ENCODE peak calls at places on chromosomes 2 and 18, in eight cellular contexts. R, U, B, G, O, K, P and I are unnamed samples.

GRCh38 chr2:126657146-126657635 is 1.2 kb downstream of the GYPC start:
- DNase-seq in B (peak), G (peak), R (peak), O (peak), P (no peak), K (peak), U (peak), I (peak)

GRCh38 chr18:47522359-47522758 is 270.9 kb upstream of the SKOR2 start:
- DNase-seq in O (no peak), K (no peak), P (no peak), B (no peak), R (no peak), U (no peak), G (no peak), I (no peak)

GRCh38 chr2:168992026-168992425 is 39.1 kb downstream of the ABCB11 start:
- DNase-seq in G (no peak), B (no peak), K (no peak), R (no peak), U (no peak), P (no peak), O (no peak), I (no peak)

GRCh38 chr18:76621184-76621583 is 126.1 kb upstream of the ZNF516 start:
- DNase-seq in G (no peak), B (no peak), R (peak), K (no peak), O (no peak), U (no peak), P (no peak), I (no peak)

GRCh38 chr2:221478106-221478863 is 93.8 kb downstream of the EPHA4 start:
- DNase-seq in G (no peak), U (no peak), K (no peak), B (no peak), R (no peak), P (no peak), O (no peak), I (no peak)

GRCh38 chr2:15081356-15081755 is 448.8 kb downstream of the LRATD1 start:
- DNase-seq in U (no peak), R (no peak), G (no peak), K (no peak), P (no peak), O (no peak), B (no peak), I (no peak)

GRCh38 chr2:26533661-26534060 is 55.7 kb upstream of the OTOF start:
- DNase-seq in B (no peak), G (no peak), K (no peak), P (no peak), O (no peak), U (no peak), R (no peak), I (no peak)

GRCh38 chr2:198321522-198322088 is 517.2 kb downstream of the PLCL1 start:
- DNase-seq in G (no peak), B (no peak), K (no peak), P (no peak), U (no peak), R (no peak), O (no peak), I (no peak)

GRCh38 chr2:234702731-234703225 is 205.9 kb upstream of the ARL4C start:
- DNase-seq in U (no peak), B (no peak), P (no peak), K (no peak), R (no peak), G (no peak), O (no peak), I (no peak)

GRCh38 chr2:83744830-83745229 is 714.2 kb downstream of the SUCLG1 start:
- DNase-seq in O (no peak), K (no peak), R (no peak), U (no peak), B (no peak), G (no peak), P (no peak), I (no peak)

GRCh38 chr2:107669335-107669734 is 157.4 kb upstream of the RGPD4 start:
- DNase-seq in G (no peak), K (no peak), O (no peak), B (no peak), U (no peak), P (no peak), R (no peak), I (no peak)

GRCh38 chr2:130756041-130756720 is 841 bp downstream of the AMER3 start:
- DNase-seq in U (no peak), R (peak), O (no peak), K (peak), P (no peak), B (no peak), G (peak), I (peak)

GRCh38 chr2:208335-208734 is 55.5 kb downstream of the SH3YL1 start:
- DNase-seq in U (no peak), B (no peak), O (no peak), K (no peak), G (no peak), R (no peak), P (no peak), I (no peak)

GRCh38 chr2:196234672-196235071 is 63.3 kb upstream of the STK17B start:
- DNase-seq in P (no peak), O (no peak), B (peak), K (no peak), G (no peak), U (peak), R (no peak), I (no peak)

GRCh38 chr2:164756773-164757172 is 84.8 kb downstream of the COBLL1 start:
- DNase-seq in R (no peak), K (no peak), O (no peak), B (no peak), G (no peak), U (no peak), P (no peak), I (no peak)

GRCh38 chr2:43484323-43484930 is 111.4 kb downstream of the THADA start:
- DNase-seq in U (peak), G (peak), O (no peak), P (no peak), B (no peak), K (no peak), R (peak), I (no peak)

GRCh38 chr2:15040429-15041084 is 408.0 kb downstream of the LRATD1 start:
- DNase-seq in K (no peak), U (no peak), R (no peak), O (no peak), B (no peak), G (no peak), P (no peak), I (no peak)

GRCh38 chr2:201152999-201153398 is 29.9 kb upstream of the CASP10 start:
- DNase-seq in G (no peak), O (no peak), R (no peak), P (no peak), U (no peak), B (no peak), K (no peak), I (no peak)

GRCh38 chr2:10839813-10840212 is 27.2 kb upstream of the PDIA6 start:
- DNase-seq in P (no peak), G (no peak), U (peak), O (no peak), R (peak), B (no peak), K (peak), I (no peak)

GRCh38 chr18:58640428-58640805 is 11.5 kb upstream of the ALPK2 start:
- DNase-seq in B (no peak), P (no peak), R (no peak), K (no peak), G (no peak), O (no peak), U (no peak), I (no peak)

GRCh38 chr2:237631801-237632585 is 4.6 kb downstream of the LRRFIP1 start:
- DNase-seq in K (no peak), O (no peak), B (no peak), R (no peak), G (no peak), U (no peak), P (no peak), I (no peak)

GRCh38 chr2:115160523-115161521 is 718.4 kb downstream of the DPP10 start:
- DNase-seq in O (no peak), G (peak), U (no peak), B (no peak), P (peak), R (peak), K (peak), I (peak)

GRCh38 chr2:221924551-221924950 is 352.4 kb upstream of the EPHA4 start:
- DNase-seq in B (no peak), K (no peak), R (no peak), G (no peak), O (no peak), P (no peak), U (no peak), I (no peak)

GRCh38 chr2:45439788-45440773 is 171.0 kb downstream of the SRBD1 start:
- DNase-seq in B (no peak), O (no peak), P (no peak), R (no peak), U (no peak), K (no peak), G (peak), I (peak)

GRCh38 chr2:207937818-207938217 is 87.5 kb downstream of the PLEKHM3 start:
- DNase-seq in B (no peak), G (no peak), K (no peak), O (no peak), R (no peak), U (no peak), P (no peak), I (no peak)

GRCh38 chr2:28893488-28893887 is 979 bp upstream of the WDR43 start:
- DNase-seq in O (no peak), K (no peak), R (no peak), P (no peak), B (no peak), G (no peak), U (no peak), I (no peak)

GRCh38 chr2:128506534-128506933 is 187.9 kb upstream of the HS6ST1 start:
- DNase-seq in R (no peak), G (no peak), B (no peak), U (no peak), P (no peak), O (no peak), K (no peak), I (no peak)

GRCh38 chr2:8086796-8087479 is 594.9 kb upstream of the ID2 start:
- DNase-seq in B (peak), R (no peak), U (peak), O (no peak), K (no peak), P (no peak), G (no peak), I (no peak)

GRCh38 chr18:39523281-39523680 is 1957.7 kb upstream of the CELF4 start:
- DNase-seq in O (no peak), K (no peak), R (peak), B (no peak), U (no peak), G (no peak), P (no peak), I (no peak)

GRCh38 chr2:159199751-159200465 is 86.6 kb downstream of the WDSUB1 start:
- DNase-seq in B (no peak), U (no peak), P (no peak), R (no peak), O (no peak), K (no peak), G (no peak), I (no peak)

GRCh38 chr2:113179446-113180045 is 5.8 kb downstream of the PSD4 start:
- DNase-seq in U (no peak), R (no peak), K (no peak), G (no peak), O (no peak), P (no peak), B (no peak), I (no peak)

GRCh38 chr2:152189622-152190495 is 14.3 kb upstream of the STAM2 start:
- DNase-seq in G (peak), R (peak), O (no peak), B (peak), K (peak), P (no peak), U (peak), I (peak)

GRCh38 chr2:102310964-102311640 is at the start of gene IL1RL1:
- DNase-seq in B (no peak), O (no peak), U (no peak), G (no peak), K (no peak), R (no peak), P (no peak), I (no peak)
- TF ChIP-seq CTCF in B (no peak), O (no peak), U (no peak), G (no peak), K (no peak), R (no peak), P (no peak), I (no peak)

DNA sequence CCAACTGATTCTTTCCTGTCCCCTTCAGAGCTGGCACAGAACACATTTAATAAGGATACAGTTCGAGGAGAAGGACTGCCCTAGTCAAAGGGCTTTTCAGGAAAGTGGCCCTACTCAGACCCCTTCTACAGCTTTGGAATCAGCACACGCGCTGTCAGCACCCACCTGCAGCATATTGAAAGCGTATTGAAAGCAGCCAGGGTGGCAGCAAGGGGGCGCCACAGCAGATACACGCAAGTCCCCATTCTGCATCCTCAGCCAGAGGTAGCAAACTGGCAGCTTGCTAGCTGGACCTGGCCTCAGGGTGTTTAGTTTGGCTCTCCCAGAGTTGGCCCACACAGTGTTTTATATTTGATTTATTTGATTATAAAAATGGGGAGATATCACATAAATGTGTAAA is 101.0 kb upstream of the NT5C1B start:
- DNase-seq in O (no peak), R (no peak), K (peak), U (no peak), P (no peak), B (no peak), G (no peak), I (no peak)
- TF ChIP-seq CTCF in O (no peak), R (no peak), K (peak), U (no peak), P (no peak), B (no peak), G (peak), I (no peak)

GRCh38 chr2:3210257-3210656 is 167.4 kb downstream of the EIPR1 start:
- DNase-seq in P (no peak), K (no peak), O (no peak), U (no peak), B (no peak), R (no peak), G (no peak), I (no peak)

GRCh38 chr2:3208591-3208990 is 169.0 kb downstream of the EIPR1 start:
- DNase-seq in O (no peak), G (no peak), U (no peak), R (no peak), K (no peak), B (no peak), P (no peak), I (no peak)

GRCh38 chr2:3209258-3209657 is 168.4 kb downstream of the EIPR1 start:
- DNase-seq in U (no peak), G (no peak), O (no peak), P (no peak), R (no peak), B (no peak), K (no peak), I (peak)

GRCh38 chr2:3207091-3207491 is 170.5 kb downstream of the EIPR1 start:
- DNase-seq in R (no peak), O (no peak), K (no peak), P (no peak), U (no peak), B (no peak), G (no peak), I (peak)

DNA sequence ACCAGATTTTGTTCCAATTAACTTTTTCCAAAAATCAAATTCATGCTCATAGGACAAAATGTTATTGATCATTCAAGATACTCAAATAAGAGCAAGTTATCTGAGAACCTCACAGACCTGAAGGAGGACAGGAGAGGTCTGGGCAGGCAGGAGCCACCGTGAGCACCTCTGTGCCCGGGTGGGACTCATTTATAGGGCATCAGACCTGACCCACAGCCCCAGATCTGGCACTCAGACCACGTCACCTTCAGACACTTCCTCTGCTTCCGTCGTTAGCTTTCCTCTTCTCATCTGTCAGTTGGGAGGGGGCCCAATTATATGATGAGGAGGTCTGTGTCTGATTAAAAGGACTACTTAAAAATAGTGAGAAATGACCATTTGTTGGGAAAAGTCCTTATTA is 169.4 kb downstream of the EIPR1 start:
- DNase-seq in U (no peak), P (no peak), K (no peak), O (no peak), G (no peak), B (no peak), R (no peak), I (peak)
- TF ChIP-seq CTCF in U (no peak), P (no peak), K (no peak), O (no peak), G (no peak), B (no peak), R (no peak), I (no peak)

GRCh38 chr2:224976629-224977525 is 65.4 kb downstream of the DOCK10 start:
- DNase-seq in U (no peak), B (no peak), O (no peak), R (no peak), K (no peak), G (no peak), P (no peak), I (no peak)
- TF ChIP-seq CTCF in U (no peak), B (no peak), O (no peak), R (no peak), K (no peak), G (no peak), P (no peak), I (no peak)

GRCh38 chr2:12044857-12045256 is 298.4 kb downstream of the LPIN1 start:
- DNase-seq in G (no peak), K (no peak), O (no peak), R (no peak), B (no peak), U (no peak), P (no peak), I (no peak)
- TF ChIP-seq CTCF in G (no peak), K (no peak), O (no peak), R (no peak), B (no peak), U (no peak), P (no peak), I (no peak)